ENCODE peak calls at places on chromosome 7, in five cellular contexts. L is mesenchymal stem cell, V is mammary epithelial cell, Z is neuronal stem cell, I is gastrocnemius medialis. A is an unnamed sample. For H3K4me1, the result is how much of the 10 kb centered on the place peaks cover.

GRCh38 chr7:27242580-27243339 is at the start of gene EVX1:
- DNase-seq in I (no peak), L (peak), Z (no peak), V (no peak), A (no peak)

GRCh38 chr7:36019966-36020365 is 133.1 kb upstream of the EEPD1 start:
- DNase-seq in I (no peak), V (no peak), L (no peak), Z (no peak), A (no peak)

GRCh38 chr7:40299097-40299496 is 164.3 kb downstream of the SUGCT start:
- DNase-seq in L (peak), Z (no peak), V (peak), I (no peak), A (no peak)

GRCh38 chr7:18179058-18179457 is 151.4 kb upstream of the PRPS1L1 start:
- DNase-seq in L (no peak), Z (no peak), I (no peak), V (no peak), A (no peak)

GRCh38 chr7:116968626-116969025 is 15.3 kb downstream of the ST7 start:
- DNase-seq in V (no peak), I (no peak), L (no peak), Z (no peak), A (no peak)

GRCh38 chr7:40244226-40244625 is 109.4 kb downstream of the SUGCT start:
- DNase-seq in Z (no peak), I (no peak), L (no peak), V (no peak), A (no peak)

GRCh38 chr7:98760201-98760651 is 109.6 kb downstream of the TMEM130 start:
- DNase-seq in L (no peak), I (no peak), Z (no peak), V (no peak), A (no peak)

GRCh38 chr7:134532155-134533089 is 5.1 kb downstream of the AKR1B10 start:
- DNase-seq in I (peak), V (peak), Z (no peak), L (no peak), A (no peak)

GRCh38 chr7:55185321-55185802 is 166.5 kb downstream of the EGFR start:
- DNase-seq in L (no peak), Z (no peak), I (no peak), V (peak), A (no peak)

GRCh38 chr7:76509931-76510877 is at the start of gene UPK3B:
- DNase-seq in L (no peak), Z (no peak), I (no peak), V (peak), A (peak)

GRCh38 chr7:158266426-158266816 is 321.2 kb downstream of the PTPRN2 start:
- DNase-seq in I (no peak), L (no peak), Z (no peak), V (no peak), A (no peak)

GRCh38 chr7:131861620-131862346 is 305.4 kb upstream of the PODXL start:
- DNase-seq in V (no peak), I (no peak), Z (no peak), L (no peak), A (no peak)

GRCh38 chr7:98352621-98353020 is 48.3 kb downstream of the BAIAP2L1 start:
- DNase-seq in Z (no peak), I (no peak), L (peak), V (peak), A (no peak)

GRCh38 chr7:44477063-44477830 is 13.2 kb downstream of the NUDCD3 start:
- DNase-seq in Z (peak), L (peak), V (peak), I (peak), A (peak)

GRCh38 chr7:138176060-138176459 is 99.8 kb downstream of the AKR1D1 start:
- DNase-seq in L (no peak), Z (no peak), V (no peak), I (no peak), A (no peak)

GRCh38 chr7:7821517-7821916 is 103.1 kb upstream of the RPA3 start:
- DNase-seq in L (no peak), I (no peak), V (no peak), Z (no peak), A (no peak)

GRCh38 chr7:45943986-45944385 is 22.9 kb upstream of the IGFBP3 start:
- DNase-seq in Z (no peak), I (no peak), L (no peak), V (no peak), A (no peak)

GRCh38 chr7:82017334-82017943 is 247.6 kb upstream of the HGF start:
- DNase-seq in L (peak), Z (no peak), V (peak), I (no peak), A (no peak)

GRCh38 chr7:90568213-90568612 is 27.9 kb upstream of the CDK14 start:
- DNase-seq in V (no peak), Z (no peak), I (no peak), L (no peak), A (no peak)

GRCh38 chr7:149225656-149226055 is 13.8 kb upstream of the ZNF212 start:
- DNase-seq in L (no peak), Z (no peak), V (no peak), I (no peak), A (no peak)

GRCh38 chr7:131173148-131173890 is 154.4 kb upstream of the MKLN1 start:
- DNase-seq in I (no peak), L (peak), Z (no peak), V (no peak), A (no peak)

GRCh38 chr7:157872447-157872846 is 535.6 kb downstream of the DNAJB6 start:
- DNase-seq in V (no peak), Z (no peak), I (no peak), L (no peak), A (no peak)

GRCh38 chr7:46485481-46486065 is 564.5 kb upstream of the IGFBP3 start:
- DNase-seq in I (no peak), Z (no peak), L (peak), V (peak), A (no peak)

GRCh38 chr7:143884978-143885559 is 16.9 kb downstream of the TCAF1 start:
- DNase-seq in V (no peak), I (no peak), Z (peak), L (peak), A (no peak)

GRCh38 chr7:81845628-81846259 is 75.9 kb upstream of the HGF start:
- DNase-seq in V (no peak), L (peak), I (no peak), Z (no peak), A (no peak)

GRCh38 chr7:66114743-66115727 is at the start of gene CRCP:
- DNase-seq in L (peak), Z (peak), V (peak), I (peak), A (peak)

GRCh38 chr7:32890553-32891045 is 961 bp downstream of the KBTBD2 start:
- DNase-seq in V (peak), Z (no peak), L (peak), I (no peak), A (no peak)

GRCh38 chr7:117750612-117751563 is 122.4 kb downstream of the CTTNBP2 start:
- DNase-seq in I (no peak), V (no peak), Z (peak), L (peak), A (no peak)

GRCh38 chr7:20403356-20403755 is 72.7 kb downstream of the ITGB8 start:
- DNase-seq in Z (no peak), L (no peak), I (no peak), V (no peak), A (no peak)

GRCh38 chr7:70696139-70696782 is 435.7 kb upstream of the GALNT17 start:
- DNase-seq in L (peak), V (peak), Z (peak), I (no peak), A (no peak)

GRCh38 chr7:78220754-78221153 is 422.2 kb downstream of the PHTF2 start:
- DNase-seq in L (no peak), I (no peak), V (no peak), Z (no peak), A (no peak)

GRCh38 chr7:128000048-128000447 is 31.2 kb downstream of the LRRC4 start:
- DNase-seq in Z (no peak), I (no peak), L (no peak), V (no peak), A (no peak)

GRCh38 chr7:155313082-155313481 is 15.4 kb downstream of the INSIG1 start:
- DNase-seq in Z (no peak), L (no peak), I (no peak), V (no peak), A (no peak)

GRCh38 chr7:155312653-155313052 is 15.0 kb downstream of the INSIG1 start:
- DNase-seq in V (no peak), Z (no peak), L (no peak), I (no peak), A (no peak)

GRCh38 chr7:155310425-155311114 is 12.9 kb downstream of the INSIG1 start:
- DNase-seq in Z (no peak), I (no peak), V (no peak), L (no peak), A (no peak)

GRCh38 chr7:155309021-155309338 is 11.3 kb downstream of the INSIG1 start:
- DNase-seq in L (no peak), Z (no peak), I (no peak), V (no peak), A (no peak)

GRCh38 chr7:155312108-155312507 is 14.4 kb downstream of the INSIG1 start:
- DNase-seq in L (no peak), Z (no peak), I (no peak), V (no peak), A (no peak)
- H3K4me3 ChIP-seq in L (no peak), Z (no peak), I (no peak), V (no peak), A (no peak)

GRCh38 chr7:50663396-50664102 is 98.3 kb upstream of the DDC start:
- DNase-seq in Z (no peak), I (peak), L (no peak), V (peak), A (no peak)
- H3K4me1 ChIP-seq in Z (under half), I (half or more), L (under half), V (under half), A (under half)

GRCh38 chr7:38744746-38745145 is 113.6 kb upstream of the AMPH start:
- DNase-seq in Z (no peak), I (no peak), V (peak), L (no peak), A (no peak)
- H3K4me3 ChIP-seq in Z (no peak), I (no peak), V (no peak), L (no peak), A (no peak)

GRCh38 chr7:64558781-64559180 is 4.1 kb downstream of the ZNF680 start:
- DNase-seq in Z (no peak), I (no peak), L (no peak), V (no peak), A (no peak)

GRCh38 chr7:64557601-64558322 is 5.1 kb downstream of the ZNF680 start:
- DNase-seq in Z (no peak), L (no peak), I (no peak), V (no peak), A (no peak)

GRCh38 chr7:64558323-64558705 is 4.6 kb downstream of the ZNF680 start:
- DNase-seq in I (no peak), L (no peak), V (no peak), Z (no peak), A (no peak)

GRCh38 chr7:64551375-64552142 is 11.3 kb downstream of the ZNF680 start:
- DNase-seq in I (no peak), V (no peak), Z (no peak), L (no peak), A (no peak)

GRCh38 chr7:64555046-64555445 is 7.8 kb downstream of the ZNF680 start:
- DNase-seq in V (no peak), Z (no peak), I (no peak), L (no peak), A (no peak)
- H3K4me1 ChIP-seq in V (under half), Z (under half), I (under half), L (under half), A (under half)

GRCh38 chr7:85510287-85510686 is 323.4 kb upstream of the SEMA3D start:
- DNase-seq in V (no peak), L (peak), Z (no peak), I (no peak), A (no peak)

GRCh38 chr7:85516675-85517074 is 329.8 kb upstream of the SEMA3D start:
- DNase-seq in V (no peak), I (no peak), Z (no peak), L (no peak), A (no peak)

GRCh38 chr7:85508642-85509429 is 322.0 kb upstream of the SEMA3D start:
- DNase-seq in Z (no peak), L (peak), V (peak), I (no peak), A (no peak)

GRCh38 chr7:85512802-85513201 is 325.9 kb upstream of the SEMA3D start:
- DNase-seq in V (no peak), Z (no peak), I (no peak), L (no peak), A (no peak)
- H3K4me3 ChIP-seq in V (no peak), Z (no peak), I (no peak), L (no peak), A (no peak)

GRCh38 chr7:111089822-111090426 is 1.0 kb upstream of the LRRN3 start:
- DNase-seq in V (peak), Z (no peak), I (no peak), L (peak), A (peak)

GRCh38 chr7:111085356-111085755 is 5.6 kb upstream of the LRRN3 start:
- DNase-seq in Z (no peak), I (no peak), L (no peak), V (no peak), A (no peak)

GRCh38 chr7:111090834-111091233 is at the start of gene LRRN3:
- DNase-seq in Z (no peak), V (no peak), L (peak), I (peak), A (no peak)

GRCh38 chr7:111086532-111086931 is 4.4 kb upstream of the LRRN3 start:
- DNase-seq in Z (no peak), V (no peak), I (no peak), L (peak), A (no peak)

GRCh38 chr7:111088328-111088727 is 2.6 kb upstream of the LRRN3 start:
- DNase-seq in L (no peak), V (no peak), Z (no peak), I (no peak), A (no peak)
- H3K4me1 ChIP-seq in L (under half), V (under half), Z (under half), I (under half), A (under half)

GRCh38 chr7:1457059-1457948 is 2.0 kb downstream of the MICALL2 start:
- DNase-seq in I (no peak), Z (no peak), L (no peak), V (no peak), A (no peak)
- H3K4me3 ChIP-seq in I (no peak), Z (no peak), L (peak), V (peak), A (no peak)

A was measured in iPS DF 6.9.